ENCODE peak calls at places on chromosomes 1 and 21, in seven cellular contexts. D, W, Z, P, E, H and A are unnamed samples.

GRCh38 chr1:203320546-203321272 is 15.4 kb downstream of the BTG2 start:
- DNase-seq in P (peak; percentile 85), Z (no peak), E (peak; percentile 54), H (peak; percentile 54), W (no peak), D (peak; percentile 60), A (peak; percentile 50)

GRCh38 chr1:57440096-57440495 is 16.2 kb upstream of the DAB1 start:
- DNase-seq in W (no peak), Z (no peak), P (no peak), H (no peak), E (no peak), D (no peak), A (no peak)

GRCh38 chr1:2314803-2315710 is 76.3 kb downstream of the MORN1 start:
- DNase-seq in Z (peak; percentile 83), D (peak; percentile 76), W (peak; percentile 94), H (peak; percentile 73), P (peak; percentile 37), E (peak; percentile 97), A (peak; percentile 65)

GRCh38 chr1:184513966-184514365 is 127.1 kb downstream of the C1orf21 start:
- DNase-seq in W (no peak), P (no peak), D (no peak), E (no peak), Z (no peak), H (peak; percentile 60), A (no peak)

GRCh38 chr1:150192012-150192411 is 42.3 kb downstream of the PLEKHO1 start:
- DNase-seq in E (no peak), Z (no peak), D (no peak), H (no peak), P (no peak), W (no peak), A (no peak)

GRCh38 chr1:19676438-19676922 is 11.8 kb downstream of the HTR6 start:
- DNase-seq in H (peak; percentile 81), D (peak; percentile 82), P (peak; percentile 43), E (peak; percentile 84), W (peak; percentile 93), Z (peak; percentile 65), A (peak; percentile 48)

GRCh38 chr1:19219451-19219850 is 9.4 kb upstream of the UBR4 start:
- DNase-seq in H (no peak), E (no peak), P (no peak), Z (no peak), W (peak; percentile 13), D (no peak), A (no peak)

GRCh38 chr1:7110306-7110705 is 325.1 kb downstream of the CAMTA1 start:
- DNase-seq in H (no peak), E (no peak), P (no peak), D (no peak), W (no peak), Z (no peak), A (no peak)

GRCh38 chr1:179968994-179969919 is 14.6 kb downstream of the CEP350 start:
- DNase-seq in D (no peak), W (no peak), E (no peak), H (no peak), Z (no peak), P (no peak), A (no peak)

GRCh38 chr1:183472488-183473285 is at the start of gene SMG7:
- DNase-seq in H (no peak), E (peak; percentile 72), P (peak; percentile 40), D (no peak), W (peak; percentile 91), Z (no peak), A (no peak)

GRCh38 chr1:94734963-94735899 is 84.9 kb upstream of the SLC44A3 start:
- DNase-seq in H (peak; percentile 47), D (no peak), Z (peak; percentile 56), W (no peak), E (peak; percentile 51), P (peak; percentile 80), A (peak; percentile 77)

GRCh38 chr1:27108588-27108987 is 46.3 kb downstream of the SLC9A1 start:
- DNase-seq in P (no peak), D (no peak), Z (no peak), H (no peak), E (no peak), W (no peak), A (no peak)

GRCh38 chr21:18725653-18726052 is 322.1 kb upstream of the TMPRSS15 start:
- DNase-seq in W (no peak), D (no peak), P (no peak), H (no peak), E (no peak), Z (no peak), A (no peak)

GRCh38 chr1:99670583-99670982 is 24.7 kb downstream of the PALMD start:
- DNase-seq in H (no peak), W (no peak), Z (no peak), P (no peak), D (no peak), E (no peak), A (no peak)

GRCh38 chr1:111856411-111857135 is 100.9 kb downstream of the DDX20 start:
- DNase-seq in W (no peak), P (no peak), H (no peak), Z (no peak), D (no peak), E (no peak), A (no peak)

GRCh38 chr1:2045468-2046224 is 4.6 kb upstream of the PRKCZ start:
- DNase-seq in E (no peak), P (no peak), D (no peak), Z (no peak), H (no peak), W (no peak), A (no peak)

GRCh38 chr1:111283838-111284237 is 6.8 kb upstream of the CHIA start:
- DNase-seq in Z (no peak), W (no peak), E (no peak), P (no peak), H (no peak), D (no peak), A (no peak)

GRCh38 chr1:209416009-209416408 is 167.5 kb upstream of the CAMK1G start:
- DNase-seq in E (no peak), D (no peak), W (no peak), H (no peak), Z (no peak), P (no peak), A (peak; percentile 78)

GRCh38 chr1:44012411-44012810 is 18.9 kb downstream of the SLC6A9 start:
- DNase-seq in D (no peak), H (no peak), Z (no peak), P (no peak), W (no peak), E (no peak), A (no peak)

GRCh38 chr1:202235003-202235660 is 41.5 kb downstream of the LGR6 start:
- DNase-seq in Z (no peak), W (no peak), D (no peak), P (no peak), H (no peak), E (no peak), A (no peak)

DNA sequence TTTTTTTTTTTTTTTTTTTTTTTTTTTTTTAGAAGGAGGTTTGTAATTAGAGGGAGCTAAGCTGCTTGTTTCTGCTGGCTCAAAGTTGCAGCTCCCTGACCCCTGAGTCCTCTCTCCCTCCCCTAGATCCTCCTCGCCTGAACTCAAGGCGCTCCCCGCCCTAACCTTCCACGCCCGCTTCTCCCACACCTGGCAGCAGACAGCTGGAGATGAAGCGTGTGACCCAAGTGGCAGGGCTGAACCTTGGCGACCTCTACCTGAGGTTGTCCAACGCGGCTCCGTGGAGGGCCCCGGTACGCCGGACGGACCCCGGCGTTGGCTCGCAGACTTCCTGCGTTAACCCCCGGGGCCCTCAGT is 795 bp downstream of the NGF start:
- DNase-seq in Z (peak; percentile 55), E (no peak), P (no peak), D (no peak), W (no peak), H (no peak), A (peak; percentile 21)
- H3K4me3 ChIP-seq in Z (peak overlapping the region; percentile 84), E (no peak overlapping the region), P (peak overlapping the region; percentile 57), D (peak overlapping the region; percentile 70), W (no peak overlapping the region), H (peak overlapping the region; percentile 76), A (peak overlapping the region; percentile 29)

GRCh38 chr21:16455526-16455925 is 725.7 kb downstream of the USP25 start:
- DNase-seq in E (no peak), H (no peak), P (no peak), Z (no peak), W (no peak), D (no peak), A (no peak)

GRCh38 chr21:16457498-16457897 is 727.7 kb downstream of the USP25 start:
- DNase-seq in W (no peak), D (no peak), P (no peak), Z (no peak), E (no peak), H (no peak), A (no peak)

GRCh38 chr21:16455978-16456377 is 726.2 kb downstream of the USP25 start:
- DNase-seq in D (no peak), W (no peak), Z (no peak), H (no peak), E (no peak), P (no peak), A (no peak)

DNA sequence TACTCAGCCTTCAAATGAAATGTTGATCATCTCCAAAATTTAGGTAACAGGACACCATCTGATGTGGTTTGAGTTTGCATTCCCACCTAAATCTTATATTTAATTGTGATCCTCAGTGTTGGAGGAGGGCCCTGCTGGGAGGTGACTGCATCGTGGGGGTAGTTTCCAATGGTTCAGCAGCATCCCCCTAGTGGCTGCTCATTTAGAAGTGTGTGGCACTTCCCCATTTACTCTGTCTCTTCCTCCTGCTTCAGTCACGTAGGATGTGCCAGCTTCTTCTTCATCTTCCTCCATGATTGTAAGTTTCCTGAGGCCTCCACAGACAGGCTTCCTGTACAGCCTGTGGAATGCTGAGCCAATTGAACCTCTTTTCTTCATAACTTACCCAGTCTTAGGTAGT is 731.2 kb downstream of the USP25 start:
- DNase-seq in P (no peak), H (no peak), W (no peak), Z (no peak), E (no peak), D (no peak), A (no peak)
- TF ChIP-seq CTCF in P (no peak), H (no peak), W (no peak), Z (no peak), E (no peak), D (peak; percentile 12), A (no peak)

GRCh38 chr1:85576642-85577420 is 3.7 kb upstream of the CCN1 start:
- DNase-seq in P (peak; percentile 71), Z (peak; percentile 87), E (peak; percentile 75), D (peak; percentile 91), W (peak; percentile 97), H (peak; percentile 90), A (peak; percentile 82)
- TF ChIP-seq POLR2A in P (no peak), Z (peak; percentile 56), E (peak; percentile 62), D (no peak), W (no peak), H (no peak), A (no peak)

GRCh38 chr1:211825990-211826389 is 4.6 kb downstream of the LPGAT1 start:
- DNase-seq in D (no peak), E (no peak), Z (no peak), H (no peak), P (no peak), W (no peak), A (no peak)

GRCh38 chr1:211830330-211831142 is at the start of gene LPGAT1:
- DNase-seq in P (peak; percentile 82), H (peak; percentile 83), E (peak; percentile 91), W (peak; percentile 95), Z (peak; percentile 80), D (peak; percentile 90), A (peak; percentile 81)

GRCh38 chr1:211830055-211830329 is 571 bp downstream of the LPGAT1 start:
- DNase-seq in W (no peak), E (no peak), D (peak; percentile 66), P (no peak), H (no peak), Z (no peak), A (no peak)

GRCh38 chr1:211829343-211830054 is 1.1 kb downstream of the LPGAT1 start:
- DNase-seq in H (peak; percentile 41), W (peak; percentile 85), P (no peak), D (peak; percentile 58), Z (no peak), E (no peak), A (peak; percentile 70)

GRCh38 chr1:211828584-211829342 is 1.8 kb downstream of the LPGAT1 start:
- DNase-seq in H (no peak), E (no peak), D (peak; percentile 43), Z (no peak), P (no peak), W (no peak), A (no peak)
- H3K4me3 ChIP-seq in H (peak overlapping the region; percentile 87), E (peak overlapping the region; percentile 83), D (peak overlapping the region; percentile 55), Z (peak overlapping the region; percentile 77), P (peak overlapping the region; percentile 75), W (no peak overlapping the region), A (peak overlapping the region; percentile 69)